ENCODE peak calls at places on chromosomes 2 and 18, in eight cellular contexts. R is epithelial cell of esophagus; N is CD8-positive, alpha-beta memory T cell; I is posterior vena cava; C is AG08395; Y is K562; Z is globus pallidus; W is smooth muscle cell of the brain vasculature. E is an unnamed sample.

GRCh38 chr18:60538891-60539290 is 166.3 kb upstream of the MC4R start:
- DNase-seq in R (peak; percentile 65), N (no peak), I (no peak), C (no peak), Y (no peak), Z (no peak), W (no peak), E (no peak)

GRCh38 chr2:238225911-238226697 is 13.7 kb downstream of the HES6 start:
- DNase-seq in R (no peak), N (no peak), I (no peak), C (no peak), Y (no peak), Z (no peak), W (no peak), E (no peak)

GRCh38 chr2:145022021-145022670 is 502.2 kb upstream of the ZEB2 start:
- DNase-seq in R (no peak), N (no peak), I (no peak), C (peak; percentile 13), Y (no peak), Z (no peak), W (no peak), E (no peak)

GRCh38 chr2:6827516-6828298 is 38.0 kb downstream of the CMPK2 start:
- DNase-seq in R (no peak), N (no peak), I (no peak), C (no peak), Y (no peak), Z (no peak), W (no peak), E (no peak)

GRCh38 chr2:37873229-37873628 is 51.9 kb upstream of the RMDN2 start:
- DNase-seq in R (no peak), N (no peak), I (no peak), C (no peak), Y (no peak), Z (no peak), W (no peak), E (no peak)

GRCh38 chr2:67065046-67065445 is 332.1 kb upstream of the ETAA1 start:
- DNase-seq in R (peak; percentile 53), N (no peak), I (no peak), C (no peak), Y (no peak), Z (no peak), W (no peak), E (no peak)

GRCh38 chr18:70263336-70263735 is 25.5 kb upstream of the SOCS6 start:
- DNase-seq in R (no peak), N (no peak), I (no peak), C (no peak), Y (no peak), Z (no peak), W (no peak), E (no peak)

GRCh38 chr2:57894353-57894752 is 152.3 kb upstream of the VRK2 start:
- DNase-seq in R (no peak), N (no peak), I (no peak), C (no peak), Y (no peak), Z (no peak), W (no peak), E (no peak)

GRCh38 chr2:223041527-223042109 is 10.4 kb upstream of the KCNE4 start:
- DNase-seq in R (peak; percentile 94), N (no peak), I (peak; percentile 89), C (peak; percentile 95), Y (peak; percentile 84), Z (no peak), W (peak; percentile 89), E (no peak)